ENCODE peak calls at places on chromosomes 7 and 10, in ten cellular contexts. One of them, this sample, is unnamed. For H3K27me3, the result is how much of the 10 kb centered on the place peaks cover.

GRCh38 chr10:60732240-60733188 is 45.8 kb upstream of the CDK1 start:
- DNase-seq in hepatocyte: peak
- DNase-seq in dorsolateral prefrontal cortex: no peak
- DNase-seq in breast epithelium: no peak
- DNase-seq in heart left ventricle: no peak
- DNase-seq in sigmoid colon: peak
- DNase-seq in spleen: peak
- DNase-seq in brain microvascular endothelial cell: no peak
- DNase-seq in adrenal gland: peak
- DNase-seq in fibroblast of lung: no peak
- DNase-seq in this sample: no peak

GRCh38 chr10:43258032-43258921 is 8.6 kb downstream of the RASGEF1A start:
- DNase-seq in hepatocyte: no peak
- DNase-seq in spleen: no peak
- DNase-seq in breast epithelium: no peak
- DNase-seq in adrenal gland: no peak
- DNase-seq in sigmoid colon: no peak
- DNase-seq in brain microvascular endothelial cell: no peak
- DNase-seq in fibroblast of lung: no peak
- DNase-seq in heart left ventricle: no peak
- DNase-seq in dorsolateral prefrontal cortex: peak
- DNase-seq in this sample: no peak

GRCh38 chr10:80520661-80521488 is 16.8 kb upstream of the SH2D4B start:
- DNase-seq in heart left ventricle: no peak
- DNase-seq in brain microvascular endothelial cell: no peak
- DNase-seq in hepatocyte: no peak
- DNase-seq in adrenal gland: no peak
- DNase-seq in dorsolateral prefrontal cortex: no peak
- DNase-seq in sigmoid colon: peak
- DNase-seq in breast epithelium: no peak
- DNase-seq in spleen: peak
- DNase-seq in fibroblast of lung: no peak
- DNase-seq in this sample: no peak

GRCh38 chr7:105016083-105017075 is 2.4 kb downstream of the KMT2E start:
- DNase-seq in spleen: no peak
- DNase-seq in hepatocyte: no peak
- DNase-seq in sigmoid colon: no peak
- DNase-seq in fibroblast of lung: peak
- DNase-seq in heart left ventricle: no peak
- DNase-seq in breast epithelium: no peak
- DNase-seq in adrenal gland: no peak
- DNase-seq in brain microvascular endothelial cell: no peak
- DNase-seq in dorsolateral prefrontal cortex: no peak
- DNase-seq in this sample: peak

GRCh38 chr10:120597902-120598301 is 140.9 kb downstream of the PLPP4 start:
- DNase-seq in breast epithelium: no peak
- DNase-seq in sigmoid colon: no peak
- DNase-seq in spleen: no peak
- DNase-seq in dorsolateral prefrontal cortex: no peak
- DNase-seq in hepatocyte: no peak
- DNase-seq in fibroblast of lung: no peak
- DNase-seq in heart left ventricle: no peak
- DNase-seq in adrenal gland: no peak
- DNase-seq in brain microvascular endothelial cell: no peak
- DNase-seq in this sample: no peak

GRCh38 chr7:30851651-30852359 is 59.8 kb upstream of the AQP1 start:
- DNase-seq in dorsolateral prefrontal cortex: no peak
- DNase-seq in breast epithelium: peak
- DNase-seq in heart left ventricle: no peak
- DNase-seq in sigmoid colon: peak
- DNase-seq in adrenal gland: no peak
- DNase-seq in hepatocyte: no peak
- DNase-seq in brain microvascular endothelial cell: no peak
- DNase-seq in spleen: no peak
- DNase-seq in fibroblast of lung: no peak
- DNase-seq in this sample: peak

GRCh38 chr7:63899691-63900393 is 98.8 kb upstream of the ZNF722 start:
- DNase-seq in hepatocyte: no peak
- DNase-seq in heart left ventricle: peak
- DNase-seq in fibroblast of lung: no peak
- DNase-seq in dorsolateral prefrontal cortex: peak
- DNase-seq in adrenal gland: peak
- DNase-seq in breast epithelium: peak
- DNase-seq in sigmoid colon: peak
- DNase-seq in brain microvascular endothelial cell: no peak
- DNase-seq in spleen: peak
- DNase-seq in this sample: no peak

GRCh38 chr7:147412782-147413186 is 1177.8 kb upstream of the C7orf33 start:
- DNase-seq in adrenal gland: no peak
- DNase-seq in spleen: no peak
- DNase-seq in sigmoid colon: no peak
- DNase-seq in fibroblast of lung: peak
- DNase-seq in heart left ventricle: no peak
- DNase-seq in hepatocyte: no peak
- DNase-seq in dorsolateral prefrontal cortex: no peak
- DNase-seq in brain microvascular endothelial cell: peak
- DNase-seq in breast epithelium: no peak
- DNase-seq in this sample: peak

GRCh38 chr10:119248681-119249080 is 41.3 kb downstream of the GRK5 start:
- DNase-seq in adrenal gland: no peak
- DNase-seq in fibroblast of lung: no peak
- DNase-seq in breast epithelium: no peak
- DNase-seq in brain microvascular endothelial cell: no peak
- DNase-seq in spleen: no peak
- DNase-seq in dorsolateral prefrontal cortex: no peak
- DNase-seq in sigmoid colon: no peak
- DNase-seq in hepatocyte: no peak
- DNase-seq in heart left ventricle: no peak
- DNase-seq in this sample: no peak

GRCh38 chr10:119245272-119245671 is 37.9 kb downstream of the GRK5 start:
- DNase-seq in sigmoid colon: no peak
- DNase-seq in adrenal gland: no peak
- DNase-seq in brain microvascular endothelial cell: no peak
- DNase-seq in fibroblast of lung: no peak
- DNase-seq in breast epithelium: no peak
- DNase-seq in hepatocyte: no peak
- DNase-seq in heart left ventricle: no peak
- DNase-seq in dorsolateral prefrontal cortex: no peak
- DNase-seq in spleen: no peak
- DNase-seq in this sample: no peak

GRCh38 chr10:119246862-119247549 is 39.6 kb downstream of the GRK5 start:
- DNase-seq in sigmoid colon: no peak
- DNase-seq in dorsolateral prefrontal cortex: no peak
- DNase-seq in breast epithelium: no peak
- DNase-seq in adrenal gland: peak
- DNase-seq in brain microvascular endothelial cell: peak
- DNase-seq in heart left ventricle: peak
- DNase-seq in hepatocyte: no peak
- DNase-seq in fibroblast of lung: peak
- DNase-seq in spleen: peak
- DNase-seq in this sample: peak

GRCh38 chr10:119250641-119251314 is 43.4 kb downstream of the GRK5 start:
- DNase-seq in hepatocyte: no peak
- DNase-seq in spleen: peak
- DNase-seq in sigmoid colon: no peak
- DNase-seq in breast epithelium: no peak
- DNase-seq in brain microvascular endothelial cell: peak
- DNase-seq in adrenal gland: peak
- DNase-seq in dorsolateral prefrontal cortex: no peak
- DNase-seq in heart left ventricle: peak
- DNase-seq in fibroblast of lung: peak
- DNase-seq in this sample: peak

GRCh38 chr10:119247550-119247894 is 40.2 kb downstream of the GRK5 start:
- DNase-seq in breast epithelium: no peak
- DNase-seq in heart left ventricle: no peak
- DNase-seq in spleen: no peak
- DNase-seq in dorsolateral prefrontal cortex: no peak
- DNase-seq in hepatocyte: no peak
- DNase-seq in adrenal gland: no peak
- DNase-seq in fibroblast of lung: no peak
- DNase-seq in brain microvascular endothelial cell: no peak
- DNase-seq in sigmoid colon: no peak
- DNase-seq in this sample: no peak
- H3K27me3 ChIP-seq in breast epithelium: under half
- H3K27me3 ChIP-seq in heart left ventricle: under half
- H3K27me3 ChIP-seq in spleen: under half
- H3K27me3 ChIP-seq in dorsolateral prefrontal cortex: under half
- H3K27me3 ChIP-seq in hepatocyte: under half
- H3K27me3 ChIP-seq in adrenal gland: under half
- H3K27me3 ChIP-seq in fibroblast of lung: under half
- H3K27me3 ChIP-seq in brain microvascular endothelial cell: under half
- H3K27me3 ChIP-seq in sigmoid colon: under half
- H3K27me3 ChIP-seq in this sample: under half

GRCh38 chr10:13527864-13528137 is 1.0 kb downstream of the BEND7 start:
- DNase-seq in sigmoid colon: no peak
- DNase-seq in adrenal gland: no peak
- DNase-seq in brain microvascular endothelial cell: no peak
- DNase-seq in dorsolateral prefrontal cortex: no peak
- DNase-seq in breast epithelium: no peak
- DNase-seq in spleen: no peak
- DNase-seq in fibroblast of lung: no peak
- DNase-seq in heart left ventricle: no peak
- DNase-seq in hepatocyte: no peak
- DNase-seq in this sample: peak
- H3K27me3 ChIP-seq in sigmoid colon: under half
- H3K27me3 ChIP-seq in adrenal gland: under half
- H3K27me3 ChIP-seq in brain microvascular endothelial cell: under half
- H3K27me3 ChIP-seq in dorsolateral prefrontal cortex: under half
- H3K27me3 ChIP-seq in breast epithelium: under half
- H3K27me3 ChIP-seq in spleen: under half
- H3K27me3 ChIP-seq in fibroblast of lung: under half
- H3K27me3 ChIP-seq in heart left ventricle: under half
- H3K27me3 ChIP-seq in hepatocyte: under half
- H3K27me3 ChIP-seq in this sample: under half

GRCh38 chr7:155521007-155521742 is 25.2 kb downstream of the CNPY1 start:
- DNase-seq in hepatocyte: no peak
- DNase-seq in sigmoid colon: no peak
- DNase-seq in heart left ventricle: no peak
- DNase-seq in spleen: no peak
- DNase-seq in brain microvascular endothelial cell: no peak
- DNase-seq in breast epithelium: no peak
- DNase-seq in dorsolateral prefrontal cortex: no peak
- DNase-seq in adrenal gland: no peak
- DNase-seq in fibroblast of lung: no peak
- DNase-seq in this sample: no peak

GRCh38 chr7:155523168-155523675 is 23.1 kb downstream of the CNPY1 start:
- DNase-seq in dorsolateral prefrontal cortex: no peak
- DNase-seq in heart left ventricle: no peak
- DNase-seq in fibroblast of lung: no peak
- DNase-seq in adrenal gland: no peak
- DNase-seq in hepatocyte: no peak
- DNase-seq in brain microvascular endothelial cell: no peak
- DNase-seq in sigmoid colon: no peak
- DNase-seq in breast epithelium: no peak
- DNase-seq in spleen: no peak
- DNase-seq in this sample: no peak

GRCh38 chr7:155520114-155520513 is 26.2 kb downstream of the CNPY1 start:
- DNase-seq in fibroblast of lung: no peak
- DNase-seq in breast epithelium: no peak
- DNase-seq in heart left ventricle: no peak
- DNase-seq in sigmoid colon: no peak
- DNase-seq in dorsolateral prefrontal cortex: no peak
- DNase-seq in hepatocyte: no peak
- DNase-seq in brain microvascular endothelial cell: no peak
- DNase-seq in spleen: no peak
- DNase-seq in adrenal gland: no peak
- DNase-seq in this sample: no peak

GRCh38 chr7:155524018-155524556 is 22.3 kb downstream of the CNPY1 start:
- DNase-seq in spleen: no peak
- DNase-seq in hepatocyte: no peak
- DNase-seq in fibroblast of lung: no peak
- DNase-seq in sigmoid colon: no peak
- DNase-seq in heart left ventricle: no peak
- DNase-seq in brain microvascular endothelial cell: no peak
- DNase-seq in adrenal gland: no peak
- DNase-seq in dorsolateral prefrontal cortex: no peak
- DNase-seq in breast epithelium: no peak
- DNase-seq in this sample: no peak

GRCh38 chr7:155521743-155522398 is 24.5 kb downstream of the CNPY1 start:
- DNase-seq in dorsolateral prefrontal cortex: no peak
- DNase-seq in spleen: no peak
- DNase-seq in adrenal gland: no peak
- DNase-seq in breast epithelium: no peak
- DNase-seq in brain microvascular endothelial cell: no peak
- DNase-seq in sigmoid colon: no peak
- DNase-seq in hepatocyte: no peak
- DNase-seq in heart left ventricle: no peak
- DNase-seq in fibroblast of lung: no peak
- DNase-seq in this sample: no peak
- H3K27me3 ChIP-seq in dorsolateral prefrontal cortex: under half
- H3K27me3 ChIP-seq in spleen: half or more
- H3K27me3 ChIP-seq in adrenal gland: under half
- H3K27me3 ChIP-seq in breast epithelium: under half
- H3K27me3 ChIP-seq in brain microvascular endothelial cell: under half
- H3K27me3 ChIP-seq in sigmoid colon: half or more
- H3K27me3 ChIP-seq in hepatocyte: half or more
- H3K27me3 ChIP-seq in heart left ventricle: under half
- H3K27me3 ChIP-seq in fibroblast of lung: under half
- H3K27me3 ChIP-seq in this sample: under half

DNA sequence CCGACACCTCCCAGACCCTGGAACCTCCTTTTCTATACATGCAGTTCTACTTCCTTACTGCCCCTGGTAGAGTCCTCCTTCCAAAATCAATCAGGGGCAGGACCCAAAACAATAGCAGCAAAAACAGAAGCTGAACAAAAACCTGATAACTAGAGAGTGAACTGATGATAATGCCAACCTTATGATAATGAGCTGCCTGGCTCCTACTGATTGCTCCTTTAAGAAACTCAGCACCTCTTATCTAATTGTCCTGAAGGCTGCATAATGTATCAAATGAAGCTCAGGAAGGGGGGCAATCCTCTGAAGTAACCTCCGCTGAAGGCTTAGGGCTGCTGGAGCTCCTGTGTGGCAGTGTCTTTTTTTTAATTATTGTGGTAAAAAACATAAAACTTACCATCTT is 257.0 kb downstream of the PHTF2 start:
- DNase-seq in fibroblast of lung: no peak
- DNase-seq in sigmoid colon: no peak
- DNase-seq in spleen: no peak
- DNase-seq in heart left ventricle: no peak
- DNase-seq in dorsolateral prefrontal cortex: no peak
- DNase-seq in adrenal gland: no peak
- DNase-seq in breast epithelium: no peak
- DNase-seq in brain microvascular endothelial cell: no peak
- DNase-seq in hepatocyte: no peak
- DNase-seq in this sample: no peak
- H3K27me3 ChIP-seq in fibroblast of lung: under half
- H3K27me3 ChIP-seq in sigmoid colon: under half
- H3K27me3 ChIP-seq in spleen: under half
- H3K27me3 ChIP-seq in heart left ventricle: under half
- H3K27me3 ChIP-seq in dorsolateral prefrontal cortex: under half
- H3K27me3 ChIP-seq in adrenal gland: under half
- H3K27me3 ChIP-seq in breast epithelium: under half
- H3K27me3 ChIP-seq in brain microvascular endothelial cell: under half
- H3K27me3 ChIP-seq in hepatocyte: under half
- H3K27me3 ChIP-seq in this sample: under half

DNA sequence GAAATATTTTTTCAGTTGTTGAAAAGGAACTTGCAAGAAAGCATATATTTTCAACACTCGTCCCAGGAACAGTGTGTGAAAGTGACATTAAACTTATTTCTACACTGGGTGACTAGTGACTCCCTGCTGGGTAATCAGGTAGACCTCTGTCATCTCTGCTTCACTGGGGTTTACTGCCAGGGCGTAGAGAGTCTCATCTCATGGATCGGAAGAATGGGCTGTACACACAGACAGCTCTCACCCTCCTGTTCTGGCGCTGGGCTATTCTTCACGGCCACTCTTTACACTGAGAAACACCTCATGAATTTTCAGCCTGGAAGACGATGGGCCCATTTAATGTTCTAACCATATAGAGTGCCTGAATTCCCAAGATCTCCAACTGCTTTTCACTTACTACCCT is 36.4 kb downstream of the NRP1 start:
- DNase-seq in brain microvascular endothelial cell: no peak
- DNase-seq in spleen: no peak
- DNase-seq in adrenal gland: no peak
- DNase-seq in hepatocyte: no peak
- DNase-seq in fibroblast of lung: no peak
- DNase-seq in breast epithelium: no peak
- DNase-seq in dorsolateral prefrontal cortex: no peak
- DNase-seq in heart left ventricle: no peak
- DNase-seq in sigmoid colon: no peak
- DNase-seq in this sample: no peak
- H3K27me3 ChIP-seq in brain microvascular endothelial cell: under half
- H3K27me3 ChIP-seq in spleen: under half
- H3K27me3 ChIP-seq in adrenal gland: under half
- H3K27me3 ChIP-seq in hepatocyte: under half
- H3K27me3 ChIP-seq in fibroblast of lung: under half
- H3K27me3 ChIP-seq in breast epithelium: under half
- H3K27me3 ChIP-seq in dorsolateral prefrontal cortex: under half
- H3K27me3 ChIP-seq in heart left ventricle: under half
- H3K27me3 ChIP-seq in sigmoid colon: under half
- H3K27me3 ChIP-seq in this sample: under half

This sample was measured in adipocyte.